ENCODE peak calls at places on chromosomes 12 and 14, in six cellular contexts. T is GM06990, E is mucosa of descending colon, L is neural progenitor cell, U is thoracic aorta, Q is left ventricle myocardium inferior. B is an unnamed sample.

GRCh38 chr14:87241018-87241779 is 751.8 kb downstream of the GALC start:
- DNase-seq in E (no peak), U (no peak), Q (no peak), L (no peak), T (no peak), B (no peak)

GRCh38 chr12:29726321-29726692 is 57.4 kb downstream of the TMTC1 start:
- DNase-seq in E (no peak), U (no peak), L (no peak), Q (no peak), T (no peak), B (no peak)

GRCh38 chr12:53500119-53500775 is 836 bp upstream of the TARBP2 start:
- DNase-seq in Q (peak; percentile 52), T (no peak), E (peak; percentile 56), U (peak; percentile 52), L (peak; percentile 46), B (no peak)

GRCh38 chr12:110516995-110517394 is 14.9 kb downstream of the RAD9B start:
- DNase-seq in T (no peak), L (no peak), E (no peak), U (no peak), Q (no peak), B (no peak)

GRCh38 chr12:105369014-105369413 is 38.5 kb downstream of the C12orf75 start:
- DNase-seq in L (no peak), Q (no peak), T (no peak), U (no peak), E (no peak), B (no peak)

GRCh38 chr12:103599274-103599673 is 12.2 kb downstream of the STAB2 start:
- DNase-seq in T (no peak), Q (no peak), L (no peak), U (no peak), E (no peak), B (no peak)

GRCh38 chr14:101719708-101720107 is 41.8 kb upstream of the PPP2R5C start:
- DNase-seq in L (no peak), Q (no peak), U (no peak), E (no peak), T (no peak), B (peak; percentile 70)

GRCh38 chr12:75805905-75806304 is 225.7 kb downstream of the PHLDA1 start:
- DNase-seq in E (no peak), T (no peak), U (no peak), L (no peak), Q (no peak), B (no peak)

GRCh38 chr12:128783129-128783574 is 40.6 kb downstream of the SLC15A4 start:
- DNase-seq in U (no peak), L (no peak), E (no peak), Q (no peak), T (no peak), B (no peak)

GRCh38 chr12:47757840-47758583 is 668 bp downstream of the RAPGEF3 start:
- DNase-seq in U (no peak), E (peak; percentile 64), Q (no peak), L (peak; percentile 21), T (no peak), B (peak; percentile 86)

GRCh38 chr12:88471641-88472040 is 108.6 kb downstream of the KITLG start:
- DNase-seq in L (peak; percentile 77), E (no peak), U (no peak), Q (no peak), T (no peak), B (no peak)

GRCh38 chr12:118866346-118866745 is 115.0 kb upstream of the SRRM4 start:
- DNase-seq in E (no peak), T (no peak), Q (no peak), U (no peak), L (peak; percentile 62), B (no peak)

GRCh38 chr12:103848132-103848531 is 7.1 kb upstream of the NT5DC3 start:
- DNase-seq in T (no peak), E (no peak), Q (no peak), L (no peak), U (no peak), B (no peak)

GRCh38 chr12:55737581-55738112 is 5.3 kb upstream of the GDF11 start:
- DNase-seq in T (no peak), Q (no peak), U (no peak), E (no peak), L (peak; percentile 74), B (no peak)

GRCh38 chr12:52523825-52524224 is 3.6 kb upstream of the KRT5 start:
- DNase-seq in T (no peak), E (no peak), Q (no peak), U (no peak), L (no peak), B (no peak)

GRCh38 chr12:124464830-124465229 is 102.6 kb downstream of the NCOR2 start:
- DNase-seq in U (no peak), Q (no peak), E (peak; percentile 15), T (no peak), L (no peak), B (no peak)

GRCh38 chr14:35196571-35196970 is 74.2 kb downstream of the PRORP start:
- DNase-seq in L (no peak), Q (no peak), T (no peak), U (no peak), E (no peak), B (no peak)

GRCh38 chr12:68462799-68463198 is 130.6 kb upstream of the MDM1 start:
- DNase-seq in U (no peak), T (no peak), Q (no peak), E (no peak), L (no peak), B (no peak)

GRCh38 chr12:51341259-51342007 is 5.0 kb downstream of the CELA1 start:
- DNase-seq in T (peak; percentile 53), Q (peak; percentile 30), E (no peak), U (peak; percentile 20), L (peak; percentile 84), B (no peak)

GRCh38 chr14:101862711-101863110 is 101.2 kb downstream of the PPP2R5C start:
- DNase-seq in E (no peak), U (no peak), T (no peak), Q (no peak), L (no peak), B (no peak)

GRCh38 chr12:127909031-127909430 is 357.9 kb upstream of the TMEM132C start:
- DNase-seq in T (no peak), U (no peak), E (no peak), L (no peak), Q (no peak), B (no peak)

GRCh38 chr12:57514720-57515467 is 5.4 kb downstream of the DDIT3 start:
- DNase-seq in T (no peak), U (no peak), Q (no peak), E (no peak), L (no peak), B (no peak)
- H3K36me3 ChIP-seq in T (peaks cover 39% of the 10 kb centered on the region), U (peaks cover 55% of the 10 kb centered on the region), Q (peaks cover 80% of the 10 kb centered on the region), E (peaks cover 8% of the 10 kb centered on the region), L (peaks cover 11% of the 10 kb centered on the region), B (peaks cover 90% of the 10 kb centered on the region)

DNA sequence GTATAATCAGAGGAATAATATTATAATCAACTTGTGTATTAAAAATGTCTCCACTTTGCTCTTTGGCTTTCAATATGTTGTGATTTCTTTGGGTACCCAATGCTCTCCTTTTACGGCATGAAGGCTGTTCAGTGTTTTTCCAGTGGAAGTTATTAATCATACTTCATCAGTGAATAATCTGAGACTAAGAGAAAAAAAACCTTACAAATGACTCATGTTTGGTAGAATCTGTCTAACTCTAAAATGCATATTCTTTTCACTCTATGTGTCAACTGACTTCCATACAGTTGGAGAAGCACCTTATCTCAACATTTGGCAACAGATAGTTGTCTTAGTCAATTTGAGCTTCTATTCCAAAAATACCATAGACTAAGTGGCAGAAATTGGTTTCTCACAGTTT is 82.2 kb downstream of the PTPRO start:
- DNase-seq in U (no peak), T (no peak), L (no peak), Q (no peak), E (no peak), B (no peak)
- TF ChIP-seq CTCF in U (no peak), T (no peak), L (no peak), Q (no peak), E (no peak), B (no peak)

GRCh38 chr12:102423447-102423846 is 56.9 kb downstream of the IGF1 start:
- DNase-seq in U (no peak), L (no peak), Q (no peak), E (no peak), T (no peak), B (no peak)

GRCh38 chr12:102427542-102427923 is 52.8 kb downstream of the IGF1 start:
- DNase-seq in E (no peak), U (no peak), Q (peak; percentile 57), L (no peak), T (no peak), B (no peak)

GRCh38 chr12:102426599-102427541 is 53.5 kb downstream of the IGF1 start:
- DNase-seq in U (no peak), Q (no peak), E (no peak), T (no peak), L (no peak), B (no peak)

GRCh38 chr12:102421801-102422583 is 58.4 kb downstream of the IGF1 start:
- DNase-seq in Q (no peak), T (no peak), L (no peak), U (no peak), E (no peak), B (no peak)

DNA sequence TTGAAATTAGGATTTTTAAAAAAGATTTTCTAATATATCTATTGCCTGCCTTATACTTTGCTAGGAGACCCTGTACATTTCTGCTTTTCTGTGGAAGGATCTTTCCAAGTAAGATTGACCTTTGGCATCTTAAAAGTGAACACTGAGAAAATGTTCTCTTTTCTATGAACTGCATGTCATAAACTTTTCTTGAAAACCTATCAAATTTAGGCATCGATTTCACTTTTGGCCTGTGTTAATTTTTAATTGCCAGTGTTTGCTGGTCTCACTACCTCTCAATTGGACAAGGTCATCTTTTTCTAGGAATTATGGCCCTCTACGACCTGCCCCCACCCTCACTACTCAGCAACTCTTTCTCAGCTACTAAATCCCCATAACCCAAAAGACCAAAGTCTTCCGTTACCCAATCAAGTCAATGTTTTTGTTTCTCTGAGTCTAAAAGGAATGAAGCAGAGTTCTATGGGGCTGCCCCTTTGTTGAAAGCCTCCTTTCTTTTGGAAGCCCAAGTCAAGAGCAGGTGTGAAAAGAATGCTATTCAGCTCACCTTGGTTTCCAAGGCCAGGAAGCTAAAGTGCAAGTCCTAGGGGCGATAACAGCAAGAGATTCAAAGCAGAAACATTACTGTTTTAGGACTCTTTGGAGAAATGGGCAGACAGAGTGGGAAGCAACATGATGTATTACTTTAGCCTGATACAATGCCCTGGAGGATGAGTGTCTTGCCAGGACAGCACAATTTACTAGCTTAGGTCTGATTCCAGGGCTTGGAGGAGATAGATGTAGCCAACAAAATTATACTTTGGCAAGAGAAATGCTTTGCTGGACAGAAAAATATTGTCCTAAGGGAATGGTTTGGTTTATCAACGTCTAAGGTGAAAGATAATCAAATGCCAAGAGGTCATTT is 55.0 kb downstream of the IGF1 start:
- DNase-seq in E (no peak), L (peak; percentile 2), U (no peak), T (no peak), Q (no peak), B (no peak)
- H3K36me3 ChIP-seq in E (no peaks in the 10 kb centered on the region), L (no peaks in the 10 kb centered on the region), U (no peaks in the 10 kb centered on the region), T (no peaks in the 10 kb centered on the region), Q (no peaks in the 10 kb centered on the region), B (no peaks in the 10 kb centered on the region)

DNA sequence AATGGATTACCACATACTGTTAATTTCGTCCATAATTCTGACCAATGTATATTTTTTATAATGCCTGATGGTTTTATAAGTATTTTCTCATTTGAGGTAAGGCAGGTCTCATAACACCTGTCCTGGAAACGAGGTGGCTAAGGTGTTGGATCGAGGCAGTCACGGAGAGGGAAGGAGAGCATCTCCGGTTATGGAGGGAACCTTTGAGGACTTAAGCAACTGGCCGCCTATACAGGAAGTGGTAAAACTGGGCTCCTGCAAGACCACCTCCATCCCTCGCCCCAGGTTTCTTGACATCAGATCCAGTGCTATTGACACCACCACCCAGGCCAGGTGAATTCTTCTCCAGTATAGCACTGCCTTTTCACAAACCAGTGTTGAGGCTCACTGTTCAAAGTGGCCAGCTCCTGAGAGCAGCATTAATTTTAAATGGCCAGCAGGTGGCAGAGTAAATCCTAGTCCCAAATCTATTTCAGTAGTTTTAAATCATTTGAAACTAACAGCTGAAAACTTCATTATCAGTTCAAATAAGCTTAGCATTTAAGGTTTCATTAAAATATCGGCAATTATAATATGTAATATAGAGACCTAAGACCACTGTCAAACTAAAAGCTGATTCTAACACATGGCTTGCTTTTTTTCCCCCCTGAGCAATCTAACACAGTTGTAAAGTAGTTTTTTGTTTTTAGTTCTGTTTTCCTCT is 100.8 kb downstream of the PPM1A start:
- DNase-seq in E (no peak), L (peak; percentile 75), U (no peak), Q (no peak), T (no peak), B (no peak)
- TF ChIP-seq CTCF in E (peak; percentile 45), L (peak; percentile 80), U (peak; percentile 57), Q (peak; percentile 75), T (peak; percentile 58), B (peak; percentile 75)

B was measured in spleen.